ENCODE peak calls at places on chromosomes 1 and 21, in four cellular contexts. One of them, this sample, is unnamed.

GRCh38 chr1:16251381-16251780 is 14.4 kb upstream of the CPLANE2 start:
- DNase-seq in K562: no peak
- DNase-seq in cardiac muscle cell: no peak
- DNase-seq in tibial nerve: no peak
- DNase-seq in this sample: no peak

GRCh38 chr1:228944241-228944741 is 209.0 kb downstream of the RHOU start:
- DNase-seq in K562: no peak
- DNase-seq in cardiac muscle cell: no peak
- DNase-seq in tibial nerve: no peak
- DNase-seq in this sample: no peak

GRCh38 chr1:221813887-221814286 is 72.0 kb upstream of the DUSP10 start:
- DNase-seq in K562: no peak
- DNase-seq in cardiac muscle cell: no peak
- DNase-seq in tibial nerve: no peak
- DNase-seq in this sample: no peak

GRCh38 chr1:89908993-89909436 is 85.9 kb upstream of the ZNF326 start:
- DNase-seq in K562: peak; percentile 35
- DNase-seq in cardiac muscle cell: peak; percentile 66
- DNase-seq in tibial nerve: no peak
- DNase-seq in this sample: no peak

GRCh38 chr21:43739648-43740435 is 20.9 kb downstream of the PDXK start:
- DNase-seq in K562: peak; percentile 43
- DNase-seq in cardiac muscle cell: no peak
- DNase-seq in tibial nerve: no peak
- DNase-seq in this sample: no peak

GRCh38 chr1:209355415-209355814 is 228.1 kb upstream of the CAMK1G start:
- DNase-seq in K562: no peak
- DNase-seq in cardiac muscle cell: no peak
- DNase-seq in tibial nerve: no peak
- DNase-seq in this sample: no peak

GRCh38 chr1:93716974-93717373 is 35.3 kb upstream of the BCAR3 start:
- DNase-seq in K562: peak; percentile 23
- DNase-seq in cardiac muscle cell: no peak
- DNase-seq in tibial nerve: no peak
- DNase-seq in this sample: no peak

GRCh38 chr1:67717876-67718275 is 32.9 kb downstream of the GADD45A start:
- DNase-seq in K562: no peak
- DNase-seq in cardiac muscle cell: no peak
- DNase-seq in tibial nerve: no peak
- DNase-seq in this sample: no peak

GRCh38 chr1:236603896-236604217 is 459 bp downstream of the HEATR1 start:
- DNase-seq in K562: peak; percentile 39
- DNase-seq in cardiac muscle cell: peak; percentile 41
- DNase-seq in tibial nerve: no peak
- DNase-seq in this sample: no peak

GRCh38 chr1:6724517-6725141 is 23.0 kb upstream of the DNAJC11 start:
- DNase-seq in K562: no peak
- DNase-seq in cardiac muscle cell: peak; percentile 89
- DNase-seq in tibial nerve: no peak
- DNase-seq in this sample: no peak

GRCh38 chr1:201515895-201516294 is 9.0 kb upstream of the CSRP1 start:
- DNase-seq in K562: peak; percentile 75
- DNase-seq in cardiac muscle cell: no peak
- DNase-seq in tibial nerve: no peak
- DNase-seq in this sample: no peak

GRCh38 chr1:209390764-209391163 is 192.8 kb upstream of the CAMK1G start:
- DNase-seq in K562: no peak
- DNase-seq in cardiac muscle cell: no peak
- DNase-seq in tibial nerve: no peak
- DNase-seq in this sample: no peak

GRCh38 chr1:230211436-230212145 is 144.6 kb downstream of the GALNT2 start:
- DNase-seq in K562: no peak
- DNase-seq in cardiac muscle cell: no peak
- DNase-seq in tibial nerve: no peak
- DNase-seq in this sample: no peak

GRCh38 chr1:66944330-66945274 is 19.8 kb downstream of the MIER1 start:
- DNase-seq in K562: peak; percentile 56
- DNase-seq in cardiac muscle cell: peak; percentile 79
- DNase-seq in tibial nerve: no peak
- DNase-seq in this sample: no peak

GRCh38 chr1:196180847-196181593 is 427.2 kb downstream of the KCNT2 start:
- DNase-seq in K562: peak; percentile 32
- DNase-seq in cardiac muscle cell: peak; percentile 97
- DNase-seq in tibial nerve: no peak
- DNase-seq in this sample: no peak

GRCh38 chr21:33840771-33841170 is 74.8 kb downstream of the ATP5PO start:
- DNase-seq in K562: no peak
- DNase-seq in cardiac muscle cell: no peak
- DNase-seq in tibial nerve: no peak
- DNase-seq in this sample: peak; percentile 33

GRCh38 chr1:9198538-9199361 is 35.8 kb upstream of the H6PD start:
- DNase-seq in K562: no peak
- DNase-seq in cardiac muscle cell: peak; percentile 58
- DNase-seq in tibial nerve: no peak
- DNase-seq in this sample: no peak

GRCh38 chr21:45228171-45228641 is 59.5 kb downstream of the POFUT2 start:
- DNase-seq in K562: no peak
- DNase-seq in cardiac muscle cell: peak; percentile 94
- DNase-seq in tibial nerve: no peak
- DNase-seq in this sample: no peak

GRCh38 chr21:29248124-29248523 is 50.6 kb upstream of the BACH1 start:
- DNase-seq in K562: no peak
- DNase-seq in cardiac muscle cell: no peak
- DNase-seq in tibial nerve: no peak
- DNase-seq in this sample: no peak

GRCh38 chr1:200699871-200700270 is 30.2 kb upstream of the DDX59 start:
- DNase-seq in K562: peak; percentile 56
- DNase-seq in cardiac muscle cell: no peak
- DNase-seq in tibial nerve: no peak
- DNase-seq in this sample: no peak

GRCh38 chr1:119964673-119965363 is 68.5 kb upstream of the ADAM30 start:
- DNase-seq in K562: no peak
- DNase-seq in cardiac muscle cell: peak; percentile 69
- DNase-seq in tibial nerve: no peak
- DNase-seq in this sample: no peak

GRCh38 chr1:199403421-199404116 is 623.9 kb upstream of the NR5A2 start:
- DNase-seq in K562: no peak
- DNase-seq in cardiac muscle cell: peak; percentile 12
- DNase-seq in tibial nerve: no peak
- DNase-seq in this sample: no peak

GRCh38 chr1:46689326-46689725 is 17.7 kb downstream of the TEX38 start:
- DNase-seq in K562: no peak
- DNase-seq in cardiac muscle cell: no peak
- DNase-seq in tibial nerve: no peak
- DNase-seq in this sample: no peak

GRCh38 chr1:245931450-245931849 is 575.6 kb downstream of the SMYD3 start:
- DNase-seq in K562: no peak
- DNase-seq in cardiac muscle cell: no peak
- DNase-seq in tibial nerve: no peak
- DNase-seq in this sample: no peak

GRCh38 chr1:246291141-246291540 is 215.9 kb downstream of the SMYD3 start:
- DNase-seq in K562: no peak
- DNase-seq in cardiac muscle cell: no peak
- DNase-seq in tibial nerve: no peak
- DNase-seq in this sample: no peak

GRCh38 chr1:234782057-234782800 is 172.3 kb upstream of the IRF2BP2 start:
- DNase-seq in K562: no peak
- DNase-seq in cardiac muscle cell: no peak
- DNase-seq in tibial nerve: no peak
- DNase-seq in this sample: no peak

GRCh38 chr1:160884091-160884490 is 889 bp downstream of the ITLN1 start:
- DNase-seq in K562: no peak
- DNase-seq in cardiac muscle cell: no peak
- DNase-seq in tibial nerve: no peak
- DNase-seq in this sample: no peak

GRCh38 chr1:229643996-229644748 is 18.1 kb downstream of the URB2 start:
- DNase-seq in K562: no peak
- DNase-seq in cardiac muscle cell: peak; percentile 23
- DNase-seq in tibial nerve: no peak
- DNase-seq in this sample: no peak

GRCh38 chr1:197692965-197693364 is 82.3 kb downstream of the DENND1B start:
- DNase-seq in K562: peak; percentile 17
- DNase-seq in cardiac muscle cell: peak; percentile 27
- DNase-seq in tibial nerve: no peak
- DNase-seq in this sample: no peak

GRCh38 chr1:119081705-119082104 is 58.7 kb downstream of the WARS2 start:
- DNase-seq in K562: no peak
- DNase-seq in cardiac muscle cell: no peak
- DNase-seq in tibial nerve: no peak
- DNase-seq in this sample: no peak

GRCh38 chr1:43058545-43059360 is 100.1 kb upstream of the SLC2A1 start:
- DNase-seq in K562: peak; percentile 36
- DNase-seq in cardiac muscle cell: peak; percentile 63
- DNase-seq in tibial nerve: no peak
- DNase-seq in this sample: no peak

GRCh38 chr21:14438204-14438603 is 55.3 kb upstream of the HSPA13 start:
- DNase-seq in K562: no peak
- DNase-seq in cardiac muscle cell: peak; percentile 37
- DNase-seq in tibial nerve: no peak
- DNase-seq in this sample: no peak

GRCh38 chr1:232577809-232578208 is 52.1 kb downstream of the SIPA1L2 start:
- DNase-seq in K562: no peak
- DNase-seq in cardiac muscle cell: no peak
- DNase-seq in tibial nerve: no peak
- DNase-seq in this sample: no peak

GRCh38 chr1:232578681-232579195 is 51.2 kb downstream of the SIPA1L2 start:
- DNase-seq in K562: no peak
- DNase-seq in cardiac muscle cell: peak; percentile 27
- DNase-seq in tibial nerve: no peak
- DNase-seq in this sample: no peak

GRCh38 chr1:232581932-232582331 is 48.0 kb downstream of the SIPA1L2 start:
- DNase-seq in K562: no peak
- DNase-seq in cardiac muscle cell: no peak
- DNase-seq in tibial nerve: no peak
- DNase-seq in this sample: no peak

GRCh38 chr1:232579958-232580705 is 49.8 kb downstream of the SIPA1L2 start:
- DNase-seq in K562: no peak
- DNase-seq in cardiac muscle cell: no peak
- DNase-seq in tibial nerve: no peak
- DNase-seq in this sample: no peak

GRCh38 chr1:232579461-232579860 is 50.5 kb downstream of the SIPA1L2 start:
- DNase-seq in K562: no peak
- DNase-seq in cardiac muscle cell: no peak
- DNase-seq in tibial nerve: no peak
- DNase-seq in this sample: no peak
- H3K27ac ChIP-seq in K562: no peak overlapping the region
- H3K27ac ChIP-seq in cardiac muscle cell: no peak overlapping the region
- H3K27ac ChIP-seq in tibial nerve: peak overlapping the region; percentile 13
- H3K27ac ChIP-seq in this sample: no peak overlapping the region

GRCh38 chr1:218679391-218679790 is 334.3 kb downstream of the TGFB2 start:
- DNase-seq in K562: no peak
- DNase-seq in cardiac muscle cell: no peak
- DNase-seq in tibial nerve: no peak
- DNase-seq in this sample: no peak
- H3K4me3 ChIP-seq in K562: no peak overlapping the region
- H3K4me3 ChIP-seq in cardiac muscle cell: no peak overlapping the region
- H3K4me3 ChIP-seq in tibial nerve: no peak overlapping the region
- H3K4me3 ChIP-seq in this sample: no peak overlapping the region

DNA sequence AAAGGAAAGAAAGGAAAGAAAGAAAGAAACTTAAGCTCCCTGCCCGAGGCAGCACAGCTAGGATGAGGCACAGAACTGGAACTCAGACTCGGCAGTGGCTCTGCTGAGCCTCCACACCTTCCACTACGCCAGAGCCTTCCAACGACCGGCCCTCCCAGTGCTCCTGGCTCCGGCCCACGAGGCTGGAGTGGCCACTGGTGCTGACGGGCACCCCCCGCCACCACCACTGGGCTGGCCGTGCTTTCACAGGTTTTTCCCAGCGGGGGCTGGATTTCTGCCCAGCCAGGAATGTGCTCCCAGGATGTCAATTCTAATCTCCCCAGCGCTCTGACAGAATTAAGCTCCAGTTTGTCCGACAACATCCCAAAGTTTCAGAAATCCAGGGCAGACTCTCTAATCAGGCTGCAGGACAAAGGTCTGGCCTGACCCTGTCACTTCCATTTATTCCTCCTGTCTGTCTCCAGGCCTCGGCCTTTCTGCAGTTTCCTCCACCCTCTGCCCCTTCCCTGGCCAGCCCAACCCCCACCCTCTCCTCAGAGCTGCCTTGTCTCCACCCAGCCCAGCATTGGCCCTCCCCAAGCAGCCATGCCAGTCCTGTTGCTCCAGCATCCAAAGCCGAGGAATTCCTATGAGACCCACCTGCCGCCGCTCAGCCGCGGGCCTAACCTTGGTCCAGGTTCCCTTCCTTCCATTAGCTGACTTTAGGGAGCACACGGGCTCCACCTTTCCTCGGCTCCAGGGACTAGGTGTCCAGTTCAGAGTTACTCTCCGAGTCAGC is 81.9 kb downstream of the CASZ1 start:
- DNase-seq in K562: no peak
- DNase-seq in cardiac muscle cell: peak; percentile 11
- DNase-seq in tibial nerve: no peak
- DNase-seq in this sample: no peak
- H3K27ac ChIP-seq in K562: no peak overlapping the region
- H3K27ac ChIP-seq in cardiac muscle cell: peak overlapping the region; percentile 99
- H3K27ac ChIP-seq in tibial nerve: no peak overlapping the region
- H3K27ac ChIP-seq in this sample: peak overlapping the region; percentile 3

DNA sequence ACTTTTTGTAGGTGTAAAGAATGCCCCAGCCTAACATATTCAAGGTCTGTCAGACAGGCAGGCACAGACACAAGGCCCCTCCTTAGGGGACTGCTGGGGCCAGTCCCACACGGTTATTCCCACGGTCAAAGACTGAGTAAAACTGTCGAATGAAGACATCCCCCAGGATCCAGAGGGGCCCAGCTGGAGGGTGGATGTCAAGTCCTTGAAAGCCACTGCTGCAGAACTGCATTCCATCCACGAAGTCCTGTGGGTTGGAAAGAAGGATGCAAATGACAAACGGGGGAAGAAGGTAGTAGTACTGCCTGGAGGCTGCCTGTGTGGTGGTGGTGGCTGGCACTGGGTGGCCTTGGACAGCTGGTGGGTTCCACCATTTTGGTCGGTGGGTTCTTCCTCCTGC is 6.9 kb upstream of the RAB7B start:
- DNase-seq in K562: no peak
- DNase-seq in cardiac muscle cell: no peak
- DNase-seq in tibial nerve: no peak
- DNase-seq in this sample: no peak
- H3K4me3 ChIP-seq in K562: no peak overlapping the region
- H3K4me3 ChIP-seq in cardiac muscle cell: no peak overlapping the region
- H3K4me3 ChIP-seq in tibial nerve: no peak overlapping the region
- H3K4me3 ChIP-seq in this sample: no peak overlapping the region

GRCh38 chr1:2241820-2242219 is 13.7 kb downstream of the SKI start:
- DNase-seq in K562: no peak
- DNase-seq in cardiac muscle cell: no peak
- DNase-seq in tibial nerve: no peak
- DNase-seq in this sample: no peak
- H3K27ac ChIP-seq in K562: no peak overlapping the region
- H3K27ac ChIP-seq in cardiac muscle cell: peak overlapping the region; percentile 39
- H3K27ac ChIP-seq in tibial nerve: peak overlapping the region; percentile 26
- H3K27ac ChIP-seq in this sample: peak overlapping the region; percentile 7

This sample was measured in ascending aorta.